ENCODE peak calls at places on chromosome 17, in six cellular contexts. One of them, this sample, is unnamed.

GRCh38 chr17:66468241-66469087 is 166.1 kb downstream of the PRKCA start:
- DNase-seq in Peyer's patch: no peak
- DNase-seq in uterus: no peak
- DNase-seq in activated CD4-positive, alpha-beta T cell treated with anti-CD3 and anti-CD28 coated beads, Interleukin-2, amount 50 U/mL, for 48 hours: peak
- DNase-seq in Jurkat, Clone E6-1: peak
- DNase-seq in activated T-cell treated with anti-CD3 and anti-CD28 coated beads, Interleukin-2, amount 50 U/mL, for 1 hour: no peak
- DNase-seq in this sample: no peak

GRCh38 chr17:48540213-48540612 is 4.7 kb downstream of the HOXB2 start:
- DNase-seq in Peyer's patch: no peak
- DNase-seq in uterus: no peak
- DNase-seq in activated CD4-positive, alpha-beta T cell treated with anti-CD3 and anti-CD28 coated beads, Interleukin-2, amount 50 U/mL, for 48 hours: no peak
- DNase-seq in Jurkat, Clone E6-1: no peak
- DNase-seq in activated T-cell treated with anti-CD3 and anti-CD28 coated beads, Interleukin-2, amount 50 U/mL, for 1 hour: no peak
- DNase-seq in this sample: no peak

GRCh38 chr17:43810226-43810715 is 22.7 kb downstream of the MPP3 start:
- DNase-seq in Peyer's patch: no peak
- DNase-seq in uterus: no peak
- DNase-seq in activated CD4-positive, alpha-beta T cell treated with anti-CD3 and anti-CD28 coated beads, Interleukin-2, amount 50 U/mL, for 48 hours: no peak
- DNase-seq in Jurkat, Clone E6-1: no peak
- DNase-seq in activated T-cell treated with anti-CD3 and anti-CD28 coated beads, Interleukin-2, amount 50 U/mL, for 1 hour: no peak
- DNase-seq in this sample: peak

GRCh38 chr17:61201211-61201610 is 198.4 kb upstream of the TBX2 start:
- DNase-seq in Peyer's patch: no peak
- DNase-seq in uterus: no peak
- DNase-seq in activated CD4-positive, alpha-beta T cell treated with anti-CD3 and anti-CD28 coated beads, Interleukin-2, amount 50 U/mL, for 48 hours: no peak
- DNase-seq in Jurkat, Clone E6-1: no peak
- DNase-seq in activated T-cell treated with anti-CD3 and anti-CD28 coated beads, Interleukin-2, amount 50 U/mL, for 1 hour: no peak
- DNase-seq in this sample: no peak

GRCh38 chr17:44362479-44362963 is 1.1 kb downstream of the FAM171A2 start:
- DNase-seq in Peyer's patch: no peak
- DNase-seq in uterus: peak
- DNase-seq in activated CD4-positive, alpha-beta T cell treated with anti-CD3 and anti-CD28 coated beads, Interleukin-2, amount 50 U/mL, for 48 hours: no peak
- DNase-seq in Jurkat, Clone E6-1: no peak
- DNase-seq in activated T-cell treated with anti-CD3 and anti-CD28 coated beads, Interleukin-2, amount 50 U/mL, for 1 hour: no peak
- DNase-seq in this sample: no peak

GRCh38 chr17:41864498-41864836 is 756 bp downstream of the KLHL11 start:
- DNase-seq in Peyer's patch: no peak
- DNase-seq in uterus: no peak
- DNase-seq in activated CD4-positive, alpha-beta T cell treated with anti-CD3 and anti-CD28 coated beads, Interleukin-2, amount 50 U/mL, for 48 hours: no peak
- DNase-seq in Jurkat, Clone E6-1: no peak
- DNase-seq in activated T-cell treated with anti-CD3 and anti-CD28 coated beads, Interleukin-2, amount 50 U/mL, for 1 hour: no peak
- DNase-seq in this sample: no peak

GRCh38 chr17:4499431-4500187 is 928 bp downstream of the SPNS2 start:
- DNase-seq in Peyer's patch: no peak
- DNase-seq in uterus: no peak
- DNase-seq in activated CD4-positive, alpha-beta T cell treated with anti-CD3 and anti-CD28 coated beads, Interleukin-2, amount 50 U/mL, for 48 hours: peak
- DNase-seq in Jurkat, Clone E6-1: no peak
- DNase-seq in activated T-cell treated with anti-CD3 and anti-CD28 coated beads, Interleukin-2, amount 50 U/mL, for 1 hour: peak
- DNase-seq in this sample: no peak

GRCh38 chr17:34519286-34519685 is 60.1 kb upstream of the TMEM132E start:
- DNase-seq in Peyer's patch: no peak
- DNase-seq in uterus: no peak
- DNase-seq in activated CD4-positive, alpha-beta T cell treated with anti-CD3 and anti-CD28 coated beads, Interleukin-2, amount 50 U/mL, for 48 hours: peak
- DNase-seq in Jurkat, Clone E6-1: peak
- DNase-seq in activated T-cell treated with anti-CD3 and anti-CD28 coated beads, Interleukin-2, amount 50 U/mL, for 1 hour: no peak
- DNase-seq in this sample: no peak

GRCh38 chr17:67911038-67911782 is 85.1 kb downstream of the C17orf58 start:
- DNase-seq in Peyer's patch: no peak
- DNase-seq in uterus: no peak
- DNase-seq in activated CD4-positive, alpha-beta T cell treated with anti-CD3 and anti-CD28 coated beads, Interleukin-2, amount 50 U/mL, for 48 hours: no peak
- DNase-seq in Jurkat, Clone E6-1: no peak
- DNase-seq in activated T-cell treated with anti-CD3 and anti-CD28 coated beads, Interleukin-2, amount 50 U/mL, for 1 hour: no peak
- DNase-seq in this sample: no peak

GRCh38 chr17:44308865-44309264 is 464 bp downstream of the RUNDC3A start:
- DNase-seq in Peyer's patch: no peak
- DNase-seq in uterus: no peak
- DNase-seq in activated CD4-positive, alpha-beta T cell treated with anti-CD3 and anti-CD28 coated beads, Interleukin-2, amount 50 U/mL, for 48 hours: no peak
- DNase-seq in Jurkat, Clone E6-1: no peak
- DNase-seq in activated T-cell treated with anti-CD3 and anti-CD28 coated beads, Interleukin-2, amount 50 U/mL, for 1 hour: no peak
- DNase-seq in this sample: no peak

This sample was measured in left lobe of liver.